ENCODE peak calls at places on chromosome 2, in seven cellular contexts. Z is A549, I is IMR-90, G is K562, C is transverse colon, L is vagina, V is suprapubic skin. J is an unnamed sample. For H3K4me1, the result is how much of the 10 kb centered on the place peaks cover.

GRCh38 chr2:70546885-70547284 is 6.7 kb downstream of the TGFA start:
- DNase-seq in Z (no peak), I (no peak), G (no peak), C (no peak), L (no peak), V (no peak), J (no peak)

GRCh38 chr2:200944467-200945394 is 18.7 kb downstream of the ORC2 start:
- DNase-seq in Z (peak), I (peak), G (no peak), C (peak), L (no peak), V (no peak), J (peak)

GRCh38 chr2:168730391-168730790 is 72.0 kb upstream of the NOSTRIN start:
- DNase-seq in Z (no peak), I (peak), G (no peak), C (no peak), L (no peak), V (no peak), J (no peak)

GRCh38 chr2:110716959-110717645 is 15.3 kb upstream of the ACOXL start:
- DNase-seq in Z (no peak), I (no peak), G (no peak), C (no peak), L (no peak), V (no peak), J (no peak)

GRCh38 chr2:28904802-28905499 is 10.5 kb downstream of the WDR43 start:
- DNase-seq in Z (no peak), I (no peak), G (no peak), C (no peak), L (no peak), V (no peak), J (no peak)

GRCh38 chr2:121480826-121481225 is 49.9 kb upstream of the RNU4ATAC start:
- DNase-seq in Z (no peak), I (peak), G (no peak), C (no peak), L (no peak), V (no peak), J (no peak)

GRCh38 chr2:96374211-96374951 is 38.8 kb downstream of the NCAPH start:
- DNase-seq in Z (no peak), I (peak), G (no peak), C (peak), L (no peak), V (no peak), J (peak)

GRCh38 chr2:128282976-128283810 is 35.5 kb downstream of the HS6ST1 start:
- DNase-seq in Z (no peak), I (no peak), G (no peak), C (no peak), L (no peak), V (no peak), J (no peak)

GRCh38 chr2:215405722-215406581 is 29.9 kb downstream of the FN1 start:
- DNase-seq in Z (no peak), I (no peak), G (no peak), C (no peak), L (no peak), V (no peak), J (no peak)

GRCh38 chr2:120320318-120320851 is 25.6 kb upstream of the INHBB start:
- DNase-seq in Z (no peak), I (peak), G (no peak), C (no peak), L (no peak), V (no peak), J (no peak)

GRCh38 chr2:172655091-172655837 is 80.4 kb upstream of the RAPGEF4 start:
- DNase-seq in Z (no peak), I (peak), G (no peak), C (no peak), L (no peak), V (no peak), J (no peak)

GRCh38 chr2:158747346-158747745 is 47.8 kb upstream of the DAPL1 start:
- DNase-seq in Z (no peak), I (no peak), G (no peak), C (no peak), L (no peak), V (no peak), J (no peak)

GRCh38 chr2:216057688-216058193 is 23.9 kb downstream of the PECR start:
- DNase-seq in Z (peak), I (peak), G (no peak), C (peak), L (no peak), V (no peak), J (no peak)

GRCh38 chr2:29317077-29317517 is 201.9 kb downstream of the CLIP4 start:
- DNase-seq in Z (no peak), I (no peak), G (no peak), C (peak), L (no peak), V (no peak), J (no peak)

GRCh38 chr2:112958428-112959108 is 19.2 kb upstream of the IL36G start:
- DNase-seq in Z (peak), I (peak), G (peak), C (no peak), L (no peak), V (no peak), J (peak)

GRCh38 chr2:96809951-96810782 is 5.9 kb upstream of the CNNM3 start:
- DNase-seq in Z (no peak), I (no peak), G (peak), C (no peak), L (no peak), V (no peak), J (no peak)

GRCh38 chr2:25418944-25419677 is 77.4 kb upstream of the DNMT3A start:
- DNase-seq in Z (no peak), I (no peak), G (no peak), C (no peak), L (no peak), V (no peak), J (no peak)

GRCh38 chr2:231152800-231153557 is 28.1 kb upstream of the HTR2B start:
- DNase-seq in Z (no peak), I (peak), G (no peak), C (no peak), L (no peak), V (no peak), J (no peak)

GRCh38 chr2:59462418-59463197 is 1090.8 kb downstream of the BCL11A start:
- DNase-seq in Z (no peak), I (no peak), G (no peak), C (no peak), L (no peak), V (no peak), J (no peak)

GRCh38 chr2:225040862-225041209 is 1.4 kb downstream of the DOCK10 start:
- DNase-seq in Z (peak), I (peak), G (no peak), C (peak), L (no peak), V (no peak), J (peak)
- TF ChIP-seq POLR2A in Z (no peak), I (no peak), G (no peak), C (no peak), L (no peak), V (no peak), J (no peak)

DNA sequence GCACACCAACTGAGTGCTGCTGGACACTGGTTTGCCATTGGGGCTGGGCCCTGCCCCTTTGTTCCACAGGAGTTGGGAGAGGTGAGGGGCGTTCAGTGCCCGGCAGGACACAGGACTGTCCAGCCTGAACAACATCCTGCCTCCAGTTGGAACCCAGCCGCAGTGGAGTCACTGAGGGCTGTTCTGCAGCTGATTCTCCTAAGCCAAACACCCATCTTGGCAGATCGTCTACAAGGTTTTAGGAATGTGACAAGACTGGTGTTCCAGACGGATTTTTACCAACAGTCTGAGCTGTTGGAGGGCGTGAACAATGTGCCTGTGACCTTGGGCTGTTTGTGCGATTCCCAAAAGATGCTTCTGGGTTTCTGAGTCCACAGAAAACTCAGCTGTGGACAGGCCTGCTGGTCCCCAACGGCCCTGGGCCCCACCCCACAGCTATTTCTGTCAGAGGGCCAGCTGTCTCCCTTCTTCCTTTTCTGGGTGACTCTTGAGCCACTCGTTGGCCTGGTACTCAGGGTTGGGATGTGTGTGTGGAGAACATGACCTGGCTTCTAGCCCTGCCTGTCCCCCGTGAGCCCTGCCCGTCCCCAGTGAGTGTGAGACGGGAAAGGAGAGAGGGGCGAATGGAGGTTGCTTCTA is 5.7 kb downstream of the LRRFIP1 start:
- DNase-seq in Z (no peak), I (no peak), G (no peak), C (no peak), L (no peak), V (peak), J (no peak)
- H3K4me1 ChIP-seq in Z (under half), I (under half), G (under half), C (under half), L (under half), V (under half), J (under half)

DNA sequence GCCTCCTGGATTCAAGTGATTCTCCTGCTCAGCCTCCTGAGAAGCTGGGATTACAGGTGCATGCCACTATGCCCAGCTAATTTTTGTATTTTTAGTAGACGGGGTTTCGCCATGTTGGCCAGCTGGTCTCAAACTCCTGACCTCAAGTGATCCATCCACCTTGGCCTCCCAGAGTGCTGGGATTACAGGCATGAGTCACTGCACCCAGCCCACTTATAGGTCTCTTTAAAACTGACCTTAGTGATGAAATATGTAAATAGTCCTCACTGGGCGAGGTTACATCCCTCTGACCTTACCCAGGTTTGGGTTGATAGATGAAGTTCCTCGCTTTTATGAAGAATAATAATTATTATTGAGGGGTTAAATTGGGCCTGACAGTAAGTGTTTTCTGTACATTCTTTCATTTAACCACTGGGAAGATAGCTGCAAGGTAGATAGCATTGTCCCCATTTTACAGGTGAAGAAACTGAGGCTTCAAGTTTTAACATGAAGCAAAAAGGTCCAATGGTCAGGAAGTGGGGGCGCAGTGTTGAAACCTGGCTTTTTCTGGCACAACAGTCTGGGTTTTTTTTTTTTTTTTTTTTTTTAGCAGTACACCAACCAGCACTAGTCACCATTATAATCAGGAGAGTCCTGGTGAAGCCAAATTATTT is 174.8 kb upstream of the EPAS1 start:
- DNase-seq in Z (no peak), I (no peak), G (no peak), C (peak), L (no peak), V (no peak), J (no peak)
- TF ChIP-seq POLR2A in Z (no peak), I (no peak), G (no peak), C (no peak), L (no peak), V (no peak), J (no peak)

GRCh38 chr2:109136542-109136941 is 7.5 kb downstream of the SH3RF3 start:
- DNase-seq in Z (no peak), I (no peak), G (no peak), C (no peak), L (no peak), V (no peak), J (no peak)
- H3K4me1 ChIP-seq in Z (under half), I (under half), G (under half), C (under half), L (under half), V (under half), J (under half)

GRCh38 chr2:54573532-54573915 is 117.4 kb downstream of the SPTBN1 start:
- DNase-seq in Z (no peak), I (no peak), G (no peak), C (no peak), L (no peak), V (no peak), J (no peak)
- TF ChIP-seq POLR2A in Z (no peak), I (no peak), G (no peak), C (no peak), L (no peak), V (no peak), J (no peak)

GRCh38 chr2:143152652-143153051 is 23.4 kb downstream of the ARHGAP15 start:
- DNase-seq in Z (no peak), I (no peak), G (no peak), C (no peak), L (no peak), V (no peak), J (no peak)
- H3K4me1 ChIP-seq in Z (under half), I (under half), G (under half), C (under half), L (under half), V (under half), J (under half)

DNA sequence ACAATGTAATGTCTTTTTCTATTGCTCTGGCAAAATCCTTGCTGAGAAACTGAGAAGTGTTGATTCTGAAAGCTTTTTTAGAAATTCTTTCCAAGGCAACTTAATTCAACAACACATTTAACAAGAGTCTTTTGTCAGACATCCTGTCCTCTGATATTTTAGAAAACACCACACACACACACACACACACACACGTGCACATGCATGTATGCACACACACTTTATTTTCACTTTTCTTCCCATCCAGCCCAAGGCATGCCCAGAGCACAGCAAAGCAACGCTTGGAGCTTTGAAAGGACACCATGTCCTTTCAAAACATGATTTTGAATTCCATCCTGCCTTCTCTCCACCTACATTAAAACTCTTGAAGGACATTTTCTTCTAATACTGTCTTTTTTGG is 116.1 kb downstream of the ATL2 start:
- DNase-seq in Z (no peak), I (no peak), G (no peak), C (no peak), L (no peak), V (no peak), J (no peak)
- TF ChIP-seq POLR2A in Z (no peak), I (no peak), G (no peak), C (no peak), L (no peak), V (no peak), J (no peak)